ENCODE peak calls at places on chromosomes 16 and 17, in eight cellular contexts. K is naive thymus-derived CD8-positive, alpha-beta T cell; P is mucosa of gallbladder; C is HTR-8/SVneo; Y is EL; N is fibroblast of mammary gland; Q is stimulated activated CD8-positive, alpha-beta memory T cell treated with anti-CD3 and anti-CD28 coated beads, Interleukin-7, amount 100 ng/mL, for 24 hours; A is M059J. Z is an unnamed sample.

GRCh38 chr17:57955183-57955952 is at the start of gene CUEDC1:
- DNase-seq in K (peak; percentile 73), P (peak; percentile 75), C (peak; percentile 79), Y (peak; percentile 64), N (peak; percentile 21), Q (peak; percentile 28), A (peak; percentile 55), Z (peak; percentile 74)

GRCh38 chr17:78127888-78128615 is 503 bp downstream of the TMC6 start:
- DNase-seq in K (peak; percentile 62), P (no peak), C (no peak), Y (no peak), N (no peak), Q (no peak), A (no peak), Z (peak; percentile 61)

GRCh38 chr17:19319771-19320505 is 42.6 kb downstream of the B9D1 start:
- DNase-seq in K (peak; percentile 51), P (no peak), C (no peak), Y (no peak), N (no peak), Q (no peak), A (no peak), Z (no peak)

GRCh38 chr16:31382485-31383161 is 10.5 kb upstream of the ITGAD start:
- DNase-seq in K (peak; percentile 79), P (peak; percentile 65), C (peak; percentile 82), Y (peak; percentile 51), N (peak; percentile 45), Q (peak; percentile 41), A (peak; percentile 35), Z (peak; percentile 83)

GRCh38 chr16:24516900-24517669 is 22.3 kb upstream of the RBBP6 start:
- DNase-seq in K (peak; percentile 86), P (peak; percentile 86), C (peak; percentile 72), Y (peak; percentile 82), N (peak; percentile 88), Q (peak; percentile 57), A (peak; percentile 87), Z (peak; percentile 85)

GRCh38 chr16:2323701-2324100 is 16.8 kb downstream of the ABCA3 start:
- DNase-seq in K (no peak), P (no peak), C (no peak), Y (no peak), N (no peak), Q (no peak), A (no peak), Z (no peak)

GRCh38 chr17:12388206-12388605 is 277.5 kb upstream of the MYOCD start:
- DNase-seq in K (no peak), P (no peak), C (peak; percentile 21), Y (peak; percentile 76), N (peak; percentile 78), Q (no peak), A (peak; percentile 82), Z (no peak)

GRCh38 chr16:4911831-4912422 is 25.0 kb downstream of the PPL start:
- DNase-seq in K (no peak), P (no peak), C (no peak), Y (peak; percentile 43), N (no peak), Q (no peak), A (peak; percentile 18), Z (no peak)

GRCh38 chr17:46950615-46950996 is 27.6 kb downstream of the GOSR2 start:
- DNase-seq in K (no peak), P (no peak), C (no peak), Y (no peak), N (no peak), Q (no peak), A (no peak), Z (no peak)

GRCh38 chr17:76922084-76922483 is 53.9 kb downstream of the MGAT5B start:
- DNase-seq in K (no peak), P (no peak), C (no peak), Y (no peak), N (no peak), Q (no peak), A (no peak), Z (no peak)

GRCh38 chr17:38601539-38602351 is 4.0 kb downstream of the SRCIN1 start:
- DNase-seq in K (peak; percentile 32), P (peak; percentile 35), C (no peak), Y (no peak), N (no peak), Q (no peak), A (no peak), Z (peak; percentile 57)

GRCh38 chr17:66507982-66508760 is 205.8 kb downstream of the PRKCA start:
- DNase-seq in K (no peak), P (no peak), C (no peak), Y (no peak), N (no peak), Q (no peak), A (peak; percentile 34), Z (no peak)

GRCh38 chr17:5973410-5973809 is 96.8 kb upstream of the WSCD1 start:
- DNase-seq in K (no peak), P (no peak), C (no peak), Y (no peak), N (no peak), Q (no peak), A (no peak), Z (no peak)

GRCh38 chr17:72591500-72592241 is 470.9 kb downstream of the SOX9 start:
- DNase-seq in K (no peak), P (no peak), C (no peak), Y (peak; percentile 37), N (peak; percentile 22), Q (no peak), A (peak; percentile 53), Z (peak; percentile 31)

GRCh38 chr16:23410176-23410575 is 42.8 kb downstream of the COG7 start:
- DNase-seq in K (no peak), P (no peak), C (no peak), Y (peak; percentile 62), N (no peak), Q (no peak), A (peak; percentile 22), Z (no peak)

GRCh38 chr17:61689610-61690180 is 98.7 kb upstream of the NACA2 start:
- DNase-seq in K (no peak), P (no peak), C (no peak), Y (peak; percentile 65), N (peak; percentile 47), Q (no peak), A (peak; percentile 55), Z (no peak)

GRCh38 chr16:72013389-72013788 is 4.8 kb downstream of the DHODH start:
- DNase-seq in K (no peak), P (no peak), C (no peak), Y (peak; percentile 7), N (peak; percentile 51), Q (no peak), A (peak; percentile 69), Z (no peak)

GRCh38 chr16:81599034-81599744 is 154.6 kb downstream of the CMIP start:
- DNase-seq in K (peak; percentile 18), P (no peak), C (no peak), Y (no peak), N (no peak), Q (no peak), A (peak; percentile 49), Z (no peak)

GRCh38 chr17:39231091-39231561 is 5.4 kb upstream of the STAC2 start:
- DNase-seq in K (no peak), P (no peak), C (no peak), Y (no peak), N (no peak), Q (no peak), A (no peak), Z (no peak)

GRCh38 chr17:41428591-41429326 is 4.4 kb upstream of the KRT37 start:
- DNase-seq in K (no peak), P (no peak), C (no peak), Y (peak; percentile 72), N (peak; percentile 43), Q (no peak), A (peak; percentile 66), Z (no peak)

GRCh38 chr16:58249388-58249779 is 45.4 kb downstream of the PRSS54 start:
- DNase-seq in K (no peak), P (no peak), C (no peak), Y (peak; percentile 5), N (no peak), Q (no peak), A (no peak), Z (no peak)

GRCh38 chr17:59391026-59391425 is 59.6 kb downstream of the YPEL2 start:
- DNase-seq in K (no peak), P (no peak), C (no peak), Y (no peak), N (no peak), Q (no peak), A (no peak), Z (no peak)

GRCh38 chr17:43766413-43767052 is 7.9 kb upstream of the SOST start:
- DNase-seq in K (peak; percentile 75), P (peak; percentile 62), C (peak; percentile 74), Y (peak; percentile 45), N (peak; percentile 60), Q (no peak), A (peak; percentile 37), Z (peak; percentile 86)

GRCh38 chr16:4176794-4177438 is 60.7 kb upstream of the ADCY9 start:
- DNase-seq in K (no peak), P (peak; percentile 21), C (peak; percentile 62), Y (peak; percentile 71), N (peak; percentile 70), Q (no peak), A (peak; percentile 72), Z (no peak)

Z was measured in WTC11.